ENCODE peak calls at places on chromosomes 5 and 9, in ten cellular contexts. H is nephron progenitor cell; W is bronchial epithelial cell; A is iris pigment epithelial cell; B is GF-D8; X is NCI-H1092 treated with DMSO at 0.1 percent for 48 hours; N is effector memory CD8-positive, alpha-beta T cell; Q is caudate nucleus; L is activated CD4-positive, alpha-beta T cell treated with anti-CD3 and anti-CD28 coated beads, Interleukin-2, amount 50 U/mL, for 1 hour; C is endothelial cell. G is an unnamed sample.

GRCh38 chr5:139415221-139415861 is 11.5 kb upstream of the SPATA24 start:
- DNase-seq in H (no peak), W (peak; percentile 72), A (no peak), B (peak; percentile 80), X (no peak), N (no peak), Q (peak; percentile 74), L (no peak), C (no peak), G (peak; percentile 69)

GRCh38 chr5:102889033-102889432 is 133.9 kb downstream of the PAM start:
- DNase-seq in H (peak; percentile 11), W (no peak), A (no peak), B (no peak), X (no peak), N (no peak), Q (no peak), L (no peak), C (no peak), G (no peak)

GRCh38 chr5:176784218-176785165 is 25.9 kb upstream of the UNC5A start:
- DNase-seq in H (no peak), W (peak; percentile 94), A (peak; percentile 93), B (no peak), X (no peak), N (no peak), Q (no peak), L (no peak), C (no peak), G (no peak)

GRCh38 chr9:128065907-128066712 is 1.0 kb downstream of the NAIF1 start:
- DNase-seq in H (no peak), W (no peak), A (no peak), B (no peak), X (no peak), N (no peak), Q (no peak), L (no peak), C (no peak), G (no peak)

GRCh38 chr5:95332179-95332578 is 47.3 kb upstream of the MCTP1 start:
- DNase-seq in H (no peak), W (no peak), A (no peak), B (no peak), X (no peak), N (no peak), Q (no peak), L (no peak), C (no peak), G (no peak)

GRCh38 chr9:68560131-68560844 is 19.6 kb upstream of the TMEM252 start:
- DNase-seq in H (peak; percentile 50), W (no peak), A (peak; percentile 22), B (peak; percentile 94), X (no peak), N (peak; percentile 18), Q (no peak), L (peak; percentile 20), C (peak; percentile 63), G (peak; percentile 74)

GRCh38 chr9:133163559-133164208 is at the start of gene GBGT1:
- DNase-seq in H (peak; percentile 90), W (no peak), A (no peak), B (peak; percentile 86), X (peak; percentile 6), N (no peak), Q (no peak), L (no peak), C (peak; percentile 76), G (peak; percentile 88)

GRCh38 chr9:76984476-76984875 is 35.0 kb upstream of the FOXB2 start:
- DNase-seq in H (no peak), W (no peak), A (no peak), B (no peak), X (no peak), N (no peak), Q (no peak), L (no peak), C (no peak), G (no peak)

GRCh38 chr5:153957205-153957604 is 81.5 kb downstream of the FAM114A2 start:
- DNase-seq in H (no peak), W (no peak), A (no peak), B (no peak), X (no peak), N (no peak), Q (no peak), L (no peak), C (no peak), G (no peak)

GRCh38 chr5:51380603-51381207 is 2.5 kb upstream of the ISL1 start:
- DNase-seq in H (peak; percentile 46), W (peak; percentile 54), A (peak; percentile 20), B (no peak), X (no peak), N (no peak), Q (no peak), L (no peak), C (peak; percentile 33), G (peak; percentile 64)

GRCh38 chr5:150562832-150563231 is 54.9 kb downstream of the NDST1 start:
- DNase-seq in H (peak; percentile 33), W (peak; percentile 57), A (peak; percentile 57), B (peak; percentile 22), X (peak; percentile 2), N (no peak), Q (no peak), L (no peak), C (peak; percentile 50), G (peak; percentile 52)

GRCh38 chr5:66442951-66443445 is 153.2 kb upstream of the MAST4 start:
- DNase-seq in H (no peak), W (no peak), A (no peak), B (no peak), X (no peak), N (no peak), Q (no peak), L (no peak), C (no peak), G (no peak)

GRCh38 chr9:88180084-88180765 is 42.0 kb upstream of the SPATA31C2 start:
- DNase-seq in H (no peak), W (peak; percentile 40), A (no peak), B (no peak), X (no peak), N (no peak), Q (no peak), L (no peak), C (no peak), G (no peak)

GRCh38 chr9:126550891-126551351 is 62.8 kb upstream of the LMX1B start:
- DNase-seq in H (no peak), W (no peak), A (no peak), B (no peak), X (no peak), N (no peak), Q (no peak), L (no peak), C (no peak), G (no peak)

GRCh38 chr9:91676042-91676441 is 252.4 kb upstream of the NFIL3 start:
- DNase-seq in H (no peak), W (no peak), A (peak; percentile 14), B (no peak), X (peak; percentile 25), N (no peak), Q (no peak), L (no peak), C (no peak), G (peak; percentile 44)

GRCh38 chr5:128358826-128359225 is 179.2 kb downstream of the FBN2 start:
- DNase-seq in H (no peak), W (no peak), A (no peak), B (no peak), X (no peak), N (no peak), Q (no peak), L (no peak), C (no peak), G (no peak)

G was measured in HAP-1.